ENCODE peak calls at places on chromosomes 4 and X, in ten cellular contexts. Z is NCI-H2171; B is activated T-cell treated with anti-CD3 and anti-CD28 coated beads for 1 hour; N is D341Med; I is Caco-2; Y is COLO829; F is activated naive CD4-positive, alpha-beta T cell; D is CD4-positive, alpha-beta memory T cell; K is activated CD4-positive, alpha-beta T cell treated with anti-CD3 and anti-CD28 coated beads for 36 hours; X is adrenal gland. T is an unnamed sample.
A peak's percentile ranks its signal among the peaks of the same experiment; 100 is the strongest.

GRCh38 chrX:112874140-112874539 is 33.5 kb upstream of the AMOT start:
- DNase-seq in Z (no peak), B (no peak), Y (no peak), D (no peak), X (no peak), K (no peak), N (no peak), I (no peak), F (no peak), T (no peak)

GRCh38 chrX:69024931-69025330 is 140.3 kb downstream of the PJA1 start:
- DNase-seq in Y (no peak), K (no peak), B (no peak), N (no peak), D (no peak), X (peak; percentile 86), I (no peak), Z (no peak), F (no peak), T (no peak)

GRCh38 chrX:16113978-16114554 is 9.3 kb upstream of the GRPR start:
- DNase-seq in D (no peak), F (no peak), K (no peak), B (no peak), X (no peak), Z (no peak), N (no peak), I (no peak), Y (no peak), T (no peak)

GRCh38 chrX:74280759-74281158 is 23.2 kb upstream of the ZCCHC13 start:
- DNase-seq in I (no peak), K (no peak), B (no peak), Z (no peak), X (no peak), F (no peak), N (no peak), Y (no peak), D (no peak), T (no peak)

GRCh38 chr4:3330682-3331081 is 37.9 kb downstream of the RGS12 start:
- DNase-seq in B (no peak), K (no peak), D (no peak), Z (no peak), Y (no peak), I (no peak), X (peak; percentile 10), F (no peak), N (no peak), T (no peak)

GRCh38 chr4:139311909-139312308 is 9.6 kb upstream of the NDUFC1 start:
- DNase-seq in B (no peak), D (no peak), X (no peak), Y (no peak), K (no peak), Z (no peak), F (no peak), I (no peak), N (no peak), T (no peak)

GRCh38 chr4:150236626-150237025 is 158.4 kb downstream of the DCLK2 start:
- DNase-seq in D (no peak), X (no peak), Y (no peak), B (no peak), Z (no peak), I (no peak), F (no peak), N (no peak), K (no peak), T (no peak)

GRCh38 chr4:159185593-159186023 is 82.7 kb downstream of the RAPGEF2 start:
- DNase-seq in D (no peak), Z (no peak), X (no peak), F (no peak), K (no peak), Y (no peak), B (no peak), N (no peak), I (no peak), T (no peak)

GRCh38 chr4:78121338-78121904 is 64.3 kb downstream of the FRAS1 start:
- DNase-seq in K (no peak), N (no peak), Y (no peak), F (no peak), B (no peak), X (no peak), I (no peak), D (no peak), Z (no peak), T (no peak)

GRCh38 chr4:76235915-76236314 is 15.6 kb upstream of the FAM47E start:
- DNase-seq in N (no peak), I (peak; percentile 74), Y (no peak), F (no peak), D (no peak), K (no peak), Z (no peak), B (no peak), X (no peak), T (no peak)

GRCh38 chr4:153790962-153791551 is 2.2 kb upstream of the SFRP2 start:
- DNase-seq in K (peak; percentile 71), D (no peak), B (no peak), N (peak; percentile 53), F (no peak), Z (no peak), X (no peak), I (no peak), Y (no peak), T (no peak)

T was measured in brain pericyte.